ENCODE peak calls at places on chromosome 3, in ten cellular contexts. R is cardiac fibroblast, Q is pancreas, P is AG09309, C is endothelial cell of umbilical vein, U is heart right ventricle, T is PC-9, L is ovary, G is sigmoid colon, X is fibroblast of pulmonary artery. N is an unnamed sample.

GRCh38 chr3:128875556-128876120 is 3.8 kb upstream of the ACAD9 start:
- DNase-seq in L (no peak), X (peak), C (peak), R (peak), G (no peak), P (no peak), T (no peak), Q (no peak), U (peak), N (no peak)

GRCh38 chr3:105518201-105518600 is 151.5 kb downstream of the ALCAM start:
- DNase-seq in L (no peak), U (no peak), Q (no peak), R (no peak), T (no peak), X (no peak), C (no peak), P (no peak), G (no peak), N (no peak)

GRCh38 chr3:165185707-165186327 is 10.4 kb downstream of the SLITRK3 start:
- DNase-seq in L (no peak), G (peak), T (peak), X (peak), P (peak), Q (peak), R (peak), U (no peak), C (peak), N (peak)

GRCh38 chr3:19945405-19946290 is 1.2 kb upstream of the RAB5A start:
- DNase-seq in P (no peak), U (no peak), G (no peak), R (peak), Q (no peak), X (no peak), L (peak), C (no peak), T (peak), N (no peak)

GRCh38 chr3:32172420-32172819 is 66.0 kb downstream of the GPD1L start:
- DNase-seq in Q (no peak), G (no peak), R (no peak), P (no peak), U (no peak), T (no peak), L (no peak), C (no peak), X (no peak), N (no peak)

GRCh38 chr3:50623840-50624474 is 7.0 kb downstream of the MAPKAPK3 start:
- DNase-seq in L (no peak), P (no peak), G (no peak), R (peak), C (peak), U (no peak), T (no peak), X (no peak), Q (no peak), N (no peak)

GRCh38 chr3:187896664-187897063 is 151.4 kb upstream of the BCL6 start:
- DNase-seq in C (no peak), P (no peak), Q (no peak), L (no peak), G (peak), T (no peak), X (no peak), U (peak), R (no peak), N (no peak)

GRCh38 chr3:132268956-132269355 is 48.3 kb upstream of the ACP3 start:
- DNase-seq in L (no peak), G (no peak), X (peak), R (peak), U (no peak), Q (no peak), T (no peak), C (peak), P (no peak), N (peak)

GRCh38 chr3:143119009-143119914 is at the start of gene CHST2:
- DNase-seq in P (peak), T (no peak), Q (peak), L (peak), X (peak), C (peak), R (peak), G (peak), U (peak), N (peak)

GRCh38 chr3:59512066-59512465 is 462.2 kb upstream of the CFAP20DC start:
- DNase-seq in G (no peak), Q (no peak), R (no peak), L (no peak), P (no peak), C (no peak), U (no peak), X (no peak), T (no peak), N (no peak)

GRCh38 chr3:33438871-33439270 is 1.3 kb downstream of the UBP1 start:
- DNase-seq in T (no peak), L (no peak), P (no peak), X (no peak), G (no peak), Q (no peak), U (no peak), R (no peak), C (no peak), N (peak)

GRCh38 chr3:120496278-120496975 is 45.6 kb upstream of the FSTL1 start:
- DNase-seq in T (peak), U (no peak), X (peak), P (peak), Q (no peak), G (no peak), L (no peak), C (peak), R (peak), N (peak)

GRCh38 chr3:33372218-33373081 is 67.8 kb downstream of the UBP1 start:
- DNase-seq in X (peak), G (no peak), U (no peak), R (peak), Q (no peak), L (no peak), T (no peak), P (peak), C (peak), N (peak)

GRCh38 chr3:45154641-45155147 is 8.5 kb upstream of the CDCP1 start:
- DNase-seq in Q (no peak), U (no peak), X (peak), L (no peak), T (peak), G (no peak), C (no peak), P (no peak), R (no peak), N (no peak)

GRCh38 chr3:149670742-149671492 is 13.1 kb upstream of the WWTR1 start:
- DNase-seq in P (no peak), U (no peak), X (no peak), R (no peak), G (no peak), L (no peak), Q (no peak), C (no peak), T (no peak), N (no peak)

GRCh38 chr3:184982058-184982457 is 170.1 kb downstream of the VPS8 start:
- DNase-seq in U (no peak), T (no peak), R (no peak), Q (no peak), P (no peak), X (no peak), G (no peak), C (no peak), L (no peak), N (no peak)

GRCh38 chr3:197364410-197365071 is 66.1 kb upstream of the DLG1 start:
- DNase-seq in R (no peak), X (no peak), C (peak), G (peak), U (no peak), P (no peak), Q (no peak), T (no peak), L (no peak), N (no peak)

GRCh38 chr3:33826688-33827087 is 28.3 kb downstream of the PDCD6IP start:
- DNase-seq in Q (no peak), R (peak), U (no peak), P (peak), L (no peak), G (no peak), T (no peak), C (no peak), X (peak), N (peak)

GRCh38 chr3:156480949-156481348 is 74.0 kb downstream of the SSR3 start:
- DNase-seq in R (no peak), U (no peak), G (no peak), Q (no peak), X (no peak), P (no peak), L (no peak), T (no peak), C (no peak), N (no peak)

GRCh38 chr3:29515451-29515850 is 234.6 kb downstream of the RBMS3 start:
- DNase-seq in C (peak), G (no peak), U (no peak), X (peak), R (peak), L (no peak), Q (no peak), T (no peak), P (no peak), N (peak)

GRCh38 chr3:39208463-39209055 is 16.2 kb upstream of the XIRP1 start:
- DNase-seq in C (peak), X (peak), R (peak), P (peak), T (no peak), Q (no peak), G (no peak), U (peak), L (no peak), N (peak)

GRCh38 chr3:72694398-72694797 is 153.8 kb downstream of the SHQ1 start:
- DNase-seq in P (peak), T (no peak), C (no peak), Q (no peak), U (no peak), X (peak), R (peak), G (no peak), L (no peak), N (peak)

GRCh38 chr3:153901152-153901551 is 220.0 kb upstream of the ARHGEF26 start:
- DNase-seq in U (no peak), L (no peak), G (no peak), X (peak), T (peak), C (no peak), P (no peak), R (no peak), Q (no peak), N (peak)

GRCh38 chr3:123409443-123410148 is 39.3 kb downstream of the ADCY5 start:
- DNase-seq in P (no peak), R (no peak), T (peak), X (no peak), C (no peak), Q (peak), U (no peak), L (no peak), G (no peak), N (no peak)

GRCh38 chr3:189342811-189343210 is 171.0 kb downstream of the TPRG1 start:
- DNase-seq in T (peak), R (no peak), G (no peak), L (no peak), C (no peak), U (no peak), P (no peak), Q (no peak), X (no peak), N (no peak)

GRCh38 chr3:151460774-151461450 is at the start of gene IGSF10:
- DNase-seq in L (peak), C (no peak), R (peak), G (no peak), T (no peak), Q (peak), U (peak), P (no peak), X (peak), N (no peak)

GRCh38 chr3:32412887-32413286 is 21.2 kb downstream of the CMTM7 start:
- DNase-seq in P (no peak), C (peak), Q (no peak), U (no peak), T (no peak), X (no peak), L (no peak), G (no peak), R (no peak), N (no peak)

GRCh38 chr3:125434582-125435011 is 59.5 kb upstream of the ZNF148 start:
- DNase-seq in Q (no peak), L (no peak), C (no peak), R (no peak), G (no peak), T (no peak), P (no peak), U (no peak), X (no peak), N (no peak)

GRCh38 chr3:46883252-46884185 is 6.0 kb downstream of the PTH1R start:
- DNase-seq in T (no peak), L (no peak), G (no peak), U (no peak), R (peak), Q (no peak), X (peak), P (no peak), C (no peak), N (peak)

GRCh38 chr3:178847170-178847569 is 224.4 kb downstream of the ZMAT3 start:
- DNase-seq in X (peak), C (no peak), P (peak), T (no peak), G (no peak), Q (no peak), L (no peak), U (no peak), R (peak), N (no peak)

GRCh38 chr3:188956839-188957489 is 214.8 kb upstream of the TPRG1 start:
- DNase-seq in U (no peak), R (peak), T (peak), P (peak), X (peak), C (peak), G (no peak), L (no peak), Q (no peak), N (peak)

GRCh38 chr3:46906471-46907058 is 29.0 kb downstream of the PTH1R start:
- DNase-seq in L (no peak), C (no peak), R (no peak), T (no peak), P (no peak), X (no peak), Q (no peak), U (no peak), G (peak), N (no peak)

GRCh38 chr3:10748040-10748439 is 68.0 kb upstream of the SLC6A11 start:
- DNase-seq in G (no peak), R (no peak), X (no peak), U (no peak), P (no peak), Q (no peak), T (no peak), C (no peak), L (no peak), N (no peak)

GRCh38 chr3:152460936-152461335 is 192.2 kb downstream of the MBNL1 start:
- DNase-seq in T (no peak), G (no peak), R (peak), X (no peak), L (no peak), U (no peak), Q (no peak), P (no peak), C (peak), N (no peak)

GRCh38 chr3:183538475-183538874 is 17.0 kb downstream of the KLHL6 start:
- DNase-seq in X (no peak), T (no peak), Q (no peak), G (no peak), P (no peak), U (no peak), L (no peak), R (no peak), C (no peak), N (no peak)

GRCh38 chr3:185151101-185151958 is 1.5 kb downstream of the C3orf70 start:
- DNase-seq in C (no peak), T (no peak), Q (no peak), L (no peak), R (no peak), P (no peak), G (no peak), X (no peak), U (no peak), N (no peak)

DNA sequence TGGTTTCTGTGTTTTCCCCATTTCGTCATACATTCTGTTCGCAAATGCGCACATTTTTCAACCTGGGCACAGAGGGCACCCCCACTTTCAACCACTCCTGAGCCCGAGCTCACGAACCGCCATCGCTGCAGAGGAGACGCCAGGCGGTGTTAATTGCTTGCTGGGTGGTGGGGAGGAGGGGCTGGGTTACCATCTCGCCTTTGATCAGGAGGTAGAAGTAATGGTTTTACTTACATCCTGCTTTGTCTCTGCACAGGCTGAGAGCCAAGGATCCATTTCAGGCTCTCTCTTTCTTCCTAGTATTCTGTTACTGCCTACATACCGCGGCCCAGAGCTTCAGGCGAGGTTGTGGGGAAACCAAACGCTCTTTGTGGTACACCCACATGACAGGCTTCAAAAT is 177.3 kb upstream of the WNT5A start:
- DNase-seq in Q (no peak), X (no peak), G (no peak), U (no peak), T (no peak), L (no peak), P (no peak), R (no peak), C (no peak), N (no peak)
- TF ChIP-seq CTCF in Q (no peak), X (no peak), G (no peak), U (no peak), T (no peak), L (no peak), P (no peak), R (no peak), C (no peak), N (no peak)

DNA sequence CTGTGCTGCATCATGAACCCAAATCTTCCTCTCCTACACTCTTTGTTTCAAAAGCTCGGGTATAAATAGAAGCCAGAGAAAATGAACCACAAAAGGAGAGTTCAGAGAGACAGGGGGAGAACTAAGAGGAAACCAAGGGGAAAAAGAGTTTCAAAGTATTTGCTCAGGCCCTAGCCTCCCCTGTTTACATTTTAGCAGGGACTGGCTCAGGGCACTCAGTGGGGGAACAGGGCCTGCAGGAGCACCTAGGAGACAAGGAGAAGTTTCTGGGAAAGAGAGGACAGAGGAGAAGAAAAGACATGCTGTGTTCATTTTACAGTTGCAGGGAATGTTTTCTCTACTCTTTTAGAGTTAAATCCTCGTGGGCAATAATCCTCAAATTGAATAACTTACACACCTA is 8.5 kb upstream of the IL17RD start:
- DNase-seq in Q (no peak), P (no peak), T (no peak), G (no peak), L (no peak), R (no peak), X (no peak), U (no peak), C (no peak), N (no peak)
- H3K4me3 ChIP-seq in Q (no peak), P (no peak), T (no peak), G (no peak), L (no peak), R (no peak), X (no peak), U (no peak), C (no peak), N (no peak)

DNA sequence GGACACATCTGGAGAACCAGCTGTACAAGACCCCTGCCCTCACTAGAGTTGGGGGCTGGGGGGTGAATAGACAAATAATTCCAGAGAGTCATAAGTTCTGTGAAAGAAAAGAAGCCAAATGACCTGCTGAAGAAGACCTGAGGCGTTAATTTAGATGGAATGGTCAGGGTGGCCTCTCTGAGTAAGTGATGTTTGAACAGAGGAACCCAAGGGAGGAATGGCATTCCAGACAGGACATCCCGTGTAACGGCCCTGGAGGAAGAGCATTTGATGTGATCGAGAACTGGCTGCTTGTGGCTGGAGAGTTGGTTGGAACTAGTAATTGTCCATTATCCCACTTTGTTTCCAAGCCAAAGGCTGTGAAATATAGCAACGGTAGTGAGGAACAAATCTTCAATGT is 1.7 kb downstream of the NR2C2 start:
- DNase-seq in G (no peak), Q (no peak), U (no peak), P (no peak), C (peak), T (no peak), R (no peak), L (no peak), X (no peak), N (no peak)
- TF ChIP-seq CTCF in G (no peak), Q (no peak), U (no peak), P (no peak), C (no peak), T (no peak), R (no peak), L (no peak), X (no peak), N (no peak)

DNA sequence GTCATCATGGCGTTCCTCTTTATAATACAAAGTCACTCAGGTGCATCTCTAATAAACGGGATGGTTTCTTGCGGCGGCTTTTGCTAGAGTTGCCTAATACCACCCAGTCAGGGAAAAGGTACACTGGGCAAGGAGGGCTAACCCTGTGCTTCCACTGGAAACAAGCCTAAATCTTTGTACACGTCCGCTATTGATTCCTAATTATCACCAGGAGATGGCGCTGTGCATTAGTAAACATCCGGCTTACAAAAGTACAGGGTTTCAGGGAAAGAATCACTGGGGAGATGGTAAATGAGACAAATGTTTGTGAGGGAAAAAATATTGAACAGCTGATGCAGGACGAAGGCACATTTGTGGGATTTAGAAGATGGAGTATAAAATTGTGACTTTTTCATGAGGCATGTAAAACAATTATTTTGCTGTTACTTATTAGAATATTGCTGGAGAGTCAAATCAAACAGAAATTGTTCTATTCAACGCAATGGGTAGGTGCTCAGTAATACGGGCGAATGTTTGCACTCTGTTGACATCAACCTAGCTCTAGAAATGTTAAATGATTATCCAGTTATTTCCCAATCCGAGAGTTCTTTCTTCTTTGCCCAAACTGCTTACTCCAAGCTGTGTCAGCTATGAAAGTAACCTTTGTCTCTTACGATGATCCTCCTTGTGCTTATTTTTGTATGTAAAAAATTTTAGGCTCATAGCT is 50.6 kb downstream of the GMNC start:
- DNase-seq in T (no peak), G (no peak), X (peak), U (no peak), P (peak), C (peak), Q (no peak), R (peak), L (peak), N (peak)
- H3K4me3 ChIP-seq in T (no peak), G (no peak), X (peak), U (no peak), P (no peak), C (no peak), Q (no peak), R (no peak), L (no peak), N (peak)

GRCh38 chr3:170078620-170079281 is 41.0 kb downstream of the GPR160 start:
- DNase-seq in Q (no peak), X (no peak), L (no peak), T (no peak), U (no peak), G (no peak), C (no peak), P (no peak), R (no peak), N (no peak)
- TF ChIP-seq CTCF in Q (no peak), X (no peak), L (no peak), T (peak), U (no peak), G (no peak), C (no peak), P (no peak), R (no peak), N (no peak)

N was measured in fibroblast of the aortic adventitia.